ENCODE peak calls at places on chromosomes 13 and 19, in five cellular contexts. H is hypothalamus, T is transverse colon, L is kidney epithelial cell, U is endothelial cell. Y is an unnamed sample.

GRCh38 chr13:108155185-108156106 is 59.9 kb downstream of the LIG4 start:
- DNase-seq in T (peak), H (peak), U (peak), L (no peak), Y (peak)

GRCh38 chr13:35354882-35355281 is 121.6 kb downstream of the MAB21L1 start:
- DNase-seq in H (no peak), T (no peak), U (no peak), L (no peak), Y (no peak)

GRCh38 chr19:54207908-54208783 is 7.5 kb downstream of the RPS9 start:
- DNase-seq in L (no peak), U (no peak), H (no peak), T (peak), Y (peak)

GRCh38 chr19:16435999-16436650 is 35.6 kb downstream of the EPS15L1 start:
- DNase-seq in U (no peak), H (no peak), L (no peak), T (no peak), Y (no peak)

GRCh38 chr13:61685683-61686013 is 270.0 kb upstream of the PCDH20 start:
- DNase-seq in U (peak), L (no peak), T (no peak), H (no peak), Y (peak)

GRCh38 chr13:111508164-111508870 is 187.9 kb downstream of the TEX29 start:
- DNase-seq in H (no peak), T (no peak), L (no peak), U (no peak), Y (no peak)

GRCh38 chr19:42199440-42200115 is 17.9 kb downstream of the DEDD2 start:
- DNase-seq in H (no peak), T (peak), L (no peak), U (no peak), Y (no peak)

GRCh38 chr19:53865523-53865917 is 2.2 kb upstream of the MYADM start:
- DNase-seq in L (no peak), H (no peak), T (no peak), U (no peak), Y (peak)

GRCh38 chr13:65965496-65965895 is 1264.6 kb downstream of the PCDH9 start:
- DNase-seq in H (no peak), T (no peak), U (no peak), L (no peak), Y (no peak)

GRCh38 chr13:35512271-35512920 is 35.9 kb upstream of the MAB21L1 start:
- DNase-seq in H (no peak), L (peak), T (no peak), U (no peak), Y (no peak)

GRCh38 chr13:51541809-51542258 is 42.4 kb upstream of the WDFY2 start:
- DNase-seq in L (no peak), H (no peak), T (peak), U (no peak), Y (no peak)

GRCh38 chr13:33349314-33349995 is 63.9 kb upstream of the STARD13 start:
- DNase-seq in U (no peak), L (no peak), H (no peak), T (peak), Y (no peak)

GRCh38 chr19:34432797-34433196 is 4.6 kb downstream of the UBA2 start:
- DNase-seq in U (no peak), T (no peak), H (no peak), L (no peak), Y (no peak)

GRCh38 chr19:2455481-2456300 is 1.1 kb downstream of the LMNB2 start:
- DNase-seq in T (peak), L (no peak), H (no peak), U (no peak), Y (no peak)

GRCh38 chr13:102587916-102588315 is 8.9 kb upstream of the TPP2 start:
- DNase-seq in L (no peak), U (no peak), H (no peak), T (no peak), Y (no peak)

GRCh38 chr19:18470153-18470552 is 32.2 kb upstream of the ISYNA1 start:
- DNase-seq in U (peak), H (no peak), L (no peak), T (no peak), Y (no peak)

GRCh38 chr13:23608704-23609413 is 38.6 kb downstream of the TNFRSF19 start:
- DNase-seq in L (no peak), H (no peak), T (peak), U (peak), Y (no peak)

GRCh38 chr19:12837225-12837624 is 1.1 kb upstream of the MAST1 start:
- DNase-seq in U (no peak), L (no peak), H (no peak), T (no peak), Y (peak)

GRCh38 chr19:48512504-48513288 is 1.1 kb upstream of the LMTK3 start:
- DNase-seq in H (no peak), L (no peak), U (no peak), T (no peak), Y (no peak)

GRCh38 chr13:73417012-73417615 is 358.3 kb downstream of the KLF5 start:
- DNase-seq in L (no peak), H (no peak), T (no peak), U (no peak), Y (no peak)

GRCh38 chr19:41945135-41945766 is 13.9 kb downstream of the RABAC1 start:
- DNase-seq in H (no peak), L (no peak), U (no peak), T (peak), Y (no peak)

GRCh38 chr19:19064811-19065745 is 1.3 kb downstream of the SLC25A42 start:
- DNase-seq in L (no peak), H (no peak), T (peak), U (no peak), Y (no peak)

GRCh38 chr19:42246869-42247630 is 4.6 kb upstream of the GSK3A start:
- DNase-seq in T (no peak), L (no peak), U (no peak), H (no peak), Y (no peak)

GRCh38 chr19:22634450-22634827 is 315 bp downstream of the ZNF492 start:
- DNase-seq in T (no peak), H (no peak), L (no peak), U (no peak), Y (no peak)

GRCh38 chr19:46745521-46746280 is at the start of gene FKRP:
- DNase-seq in L (no peak), U (peak), H (no peak), T (no peak), Y (no peak)

GRCh38 chr13:98507060-98507797 is 69.7 kb downstream of the STK24 start:
- DNase-seq in T (peak), H (peak), L (peak), U (peak), Y (peak)

GRCh38 chr19:47107953-47108746 is 5.4 kb downstream of the ZC3H4 start:
- DNase-seq in H (no peak), L (no peak), U (no peak), T (no peak), Y (no peak)

GRCh38 chr13:88908896-88909535 is 1237.8 kb downstream of the SLITRK5 start:
- DNase-seq in H (no peak), U (no peak), T (no peak), L (no peak), Y (no peak)

GRCh38 chr13:98653471-98653985 is 76.6 kb upstream of the STK24 start:
- DNase-seq in L (peak), H (peak), T (peak), U (peak), Y (peak)

GRCh38 chr13:113742000-113742441 is 17.0 kb upstream of the TMEM255B start:
- DNase-seq in T (peak), U (peak), H (no peak), L (peak), Y (no peak)

GRCh38 chr13:114119196-114119595 is 13.2 kb downstream of the RASA3 start:
- DNase-seq in L (peak), T (no peak), H (no peak), U (peak), Y (no peak)

GRCh38 chr19:40530091-40530901 is 46.4 kb upstream of the SHKBP1 start:
- DNase-seq in U (peak), H (no peak), L (no peak), T (no peak), Y (peak)

GRCh38 chr19:2503521-2504109 is 27.7 kb downstream of the GADD45B start:
- DNase-seq in U (no peak), L (no peak), H (no peak), T (no peak), Y (no peak)

GRCh38 chr19:33515921-33516320 is 5.7 kb downstream of the PEPD start:
- DNase-seq in U (no peak), L (no peak), T (no peak), H (no peak), Y (no peak)

GRCh38 chr19:27745978-27746542 is 1466.9 kb downstream of the UQCRFS1 start:
- DNase-seq in L (no peak), T (no peak), U (no peak), H (no peak), Y (peak)

GRCh38 chr13:34207334-34207733 is 389.4 kb downstream of the RFC3 start:
- DNase-seq in L (no peak), H (no peak), U (no peak), T (no peak), Y (no peak)